ENCODE peak calls at places on chromosomes 13 and 19, in ten cellular contexts. V is sciatic nerve; S is IMR-90; Q is natural killer cell treated with Interleukin-12 subunit alpha and Interleukin-12 subunit beta and Interleukin-15 and Interleukin-18, amount 100 ng/mL, for 72 hours; H is CD4-positive, alpha-beta T cell; P is activated B cell treated with CpG ODN at 0.5 μM for 24 hours; I is chondrocyte; D is AG09309; Z is iPS-NIHi11; U is HS-27A. K is an unnamed sample.

GRCh38 chr13:112905990-112906641 is 62.9 kb upstream of the MCF2L start:
- DNase-seq in V (peak; percentile 41), S (no peak), Q (peak; percentile 37), H (no peak), P (no peak), I (no peak), D (no peak), Z (peak; percentile 90), U (no peak), K (no peak)

GRCh38 chr13:35857769-35858168 is 273.4 kb downstream of the DCLK1 start:
- DNase-seq in V (no peak), S (peak; percentile 32), Q (no peak), H (no peak), P (no peak), I (no peak), D (no peak), Z (peak; percentile 50), U (no peak), K (no peak)

GRCh38 chr19:7986321-7987083 is 18.9 kb downstream of the ELAVL1 start:
- DNase-seq in V (no peak), S (peak; percentile 82), Q (no peak), H (no peak), P (no peak), I (no peak), D (peak; percentile 7), Z (no peak), U (no peak), K (no peak)

GRCh38 chr13:99386911-99387788 is 80.0 kb upstream of the GPR183 start:
- DNase-seq in V (no peak), S (no peak), Q (peak; percentile 73), H (peak; percentile 92), P (peak; percentile 81), I (no peak), D (no peak), Z (peak; percentile 86), U (peak; percentile 2), K (peak; percentile 93)

GRCh38 chr19:2575734-2576481 is 100.0 kb downstream of the GADD45B start:
- DNase-seq in V (peak; percentile 89), S (peak; percentile 69), Q (no peak), H (peak; percentile 25), P (no peak), I (peak; percentile 95), D (no peak), Z (no peak), U (no peak), K (no peak)

GRCh38 chr13:28324181-28324789 is 170.6 kb downstream of the FLT1 start:
- DNase-seq in V (no peak), S (peak; percentile 73), Q (peak; percentile 66), H (peak; percentile 41), P (peak; percentile 24), I (no peak), D (no peak), Z (peak; percentile 86), U (no peak), K (peak; percentile 79)

GRCh38 chr19:41701401-41702075 is 6.9 kb upstream of the CEACAM5 start:
- DNase-seq in V (peak; percentile 26), S (no peak), Q (no peak), H (no peak), P (no peak), I (no peak), D (no peak), Z (no peak), U (no peak), K (peak; percentile 72)

GRCh38 chr19:56312337-56312736 is 2.3 kb downstream of the ZSCAN5A start:
- DNase-seq in V (no peak), S (no peak), Q (no peak), H (no peak), P (no peak), I (no peak), D (no peak), Z (no peak), U (no peak), K (no peak)

GRCh38 chr13:30618186-30618937 is 642 bp downstream of the USPL1 start:
- DNase-seq in V (no peak), S (no peak), Q (no peak), H (peak; percentile 42), P (peak; percentile 41), I (no peak), D (no peak), Z (peak; percentile 5), U (no peak), K (peak; percentile 71)

GRCh38 chr13:51363625-51364024 is 24.1 kb downstream of the SERPINE3 start:
- DNase-seq in V (no peak), S (no peak), Q (no peak), H (no peak), P (no peak), I (no peak), D (no peak), Z (no peak), U (no peak), K (no peak)

GRCh38 chr13:41465965-41466364 is 8.6 kb downstream of the RGCC start:
- DNase-seq in V (no peak), S (no peak), Q (no peak), H (no peak), P (no peak), I (no peak), D (no peak), Z (no peak), U (no peak), K (no peak)

GRCh38 chr19:795691-796581 is 1.3 kb upstream of the PTBP1 start:
- DNase-seq in V (peak; percentile 71), S (no peak), Q (no peak), H (no peak), P (no peak), I (peak; percentile 74), D (no peak), Z (no peak), U (no peak), K (peak; percentile 43)

GRCh38 chr13:51125495-51126226 is 14.6 kb upstream of the C13orf42 start:
- DNase-seq in V (no peak), S (peak; percentile 54), Q (no peak), H (no peak), P (no peak), I (no peak), D (peak; percentile 17), Z (peak; percentile 72), U (no peak), K (peak; percentile 83)

GRCh38 chr19:13002389-13002898 is 7.2 kb downstream of the NFIX start:
- DNase-seq in V (peak; percentile 62), S (no peak), Q (no peak), H (no peak), P (no peak), I (no peak), D (no peak), Z (no peak), U (no peak), K (no peak)

GRCh38 chr13:51221674-51222509 is at the start of gene FAM124A:
- DNase-seq in V (peak; percentile 70), S (peak; percentile 4), Q (no peak), H (peak; percentile 38), P (peak; percentile 51), I (no peak), D (no peak), Z (peak; percentile 86), U (no peak), K (no peak)

GRCh38 chr13:70484931-70485330 is 376.7 kb upstream of the KLHL1 start:
- DNase-seq in V (no peak), S (no peak), Q (no peak), H (no peak), P (no peak), I (no peak), D (no peak), Z (no peak), U (no peak), K (no peak)

GRCh38 chr19:49297403-49297802 is 27.6 kb downstream of the SLC6A16 start:
- DNase-seq in V (no peak), S (peak; percentile 79), Q (no peak), H (no peak), P (no peak), I (no peak), D (no peak), Z (no peak), U (no peak), K (no peak)

K was measured in Karpas-422.